ENCODE peak calls at places on chromosomes 1 and 21, in ten cellular contexts. Y is right cardiac atrium, E is transverse colon, K is left ventricle myocardium inferior, H is stomach, N is upper lobe of right lung, J is DND-41, O is heart right ventricle, W is psoas muscle, G is OCI-LY7. M is an unnamed sample.

GRCh38 chr1:232950919-232951579 is 638 bp downstream of the NTPCR start:
- DNase-seq in Y (no peak), E (peak; percentile 39), K (no peak), H (no peak), N (no peak), J (peak; percentile 37), O (no peak), W (no peak), G (peak; percentile 33), M (no peak)

GRCh38 chr1:44652445-44653106 is 21.7 kb downstream of the TMEM53 start:
- DNase-seq in Y (peak; percentile 91), E (peak; percentile 83), K (peak; percentile 73), H (peak; percentile 83), N (peak; percentile 86), J (peak; percentile 78), O (peak; percentile 82), W (peak; percentile 88), G (peak; percentile 76), M (peak; percentile 60)

GRCh38 chr1:12480748-12481362 is 137.2 kb downstream of the DHRS3 start:
- DNase-seq in Y (no peak), E (peak; percentile 69), K (no peak), H (no peak), N (no peak), J (peak; percentile 86), O (no peak), W (no peak), G (peak; percentile 63), M (no peak)

GRCh38 chr21:46374761-46375389 is 50.9 kb downstream of the PCNT start:
- DNase-seq in Y (no peak), E (no peak), K (no peak), H (no peak), N (no peak), J (no peak), O (no peak), W (peak; percentile 85), G (no peak), M (no peak)

GRCh38 chr1:67540025-67540732 is 110.0 kb upstream of the SERBP1 start:
- DNase-seq in Y (peak; percentile 56), E (peak; percentile 22), K (no peak), H (peak; percentile 59), N (no peak), J (no peak), O (no peak), W (no peak), G (no peak), M (no peak)

GRCh38 chr21:20507783-20508182 is 490.4 kb upstream of the NCAM2 start:
- DNase-seq in Y (no peak), E (no peak), K (no peak), H (no peak), N (no peak), J (no peak), O (no peak), W (no peak), G (no peak), M (no peak)

GRCh38 chr1:34684246-34684645 is 70.6 kb upstream of the GJB5 start:
- DNase-seq in Y (no peak), E (no peak), K (no peak), H (no peak), N (no peak), J (peak; percentile 38), O (no peak), W (no peak), G (no peak), M (no peak)

GRCh38 chr1:17601643-17602382 is 62.3 kb downstream of the ARHGEF10L start:
- DNase-seq in Y (peak; percentile 53), E (no peak), K (no peak), H (no peak), N (no peak), J (no peak), O (no peak), W (no peak), G (no peak), M (no peak)

GRCh38 chr1:25695066-25695990 is 78.7 kb downstream of the MAN1C1 start:
- DNase-seq in Y (peak; percentile 91), E (peak; percentile 57), K (peak; percentile 80), H (peak; percentile 35), N (peak; percentile 80), J (no peak), O (peak; percentile 75), W (peak; percentile 90), G (no peak), M (no peak)

GRCh38 chr1:230922620-230923019 is 54.3 kb upstream of the C1orf198 start:
- DNase-seq in Y (no peak), E (no peak), K (no peak), H (no peak), N (no peak), J (no peak), O (no peak), W (no peak), G (peak; percentile 12), M (no peak)

GRCh38 chr21:42411891-42412635 is 8.4 kb downstream of the UBASH3A start:
- DNase-seq in Y (no peak), E (no peak), K (no peak), H (no peak), N (peak; percentile 60), J (no peak), O (no peak), W (no peak), G (no peak), M (peak; percentile 36)

GRCh38 chr1:184664042-184664659 is 90.5 kb downstream of the EDEM3 start:
- DNase-seq in Y (peak; percentile 92), E (peak; percentile 79), K (peak; percentile 79), H (peak; percentile 73), N (peak; percentile 88), J (no peak), O (peak; percentile 86), W (peak; percentile 90), G (no peak), M (peak; percentile 9)

GRCh38 chr21:42120056-42120903 is 49.2 kb downstream of the UMODL1 start:
- DNase-seq in Y (no peak), E (peak; percentile 47), K (no peak), H (no peak), N (no peak), J (peak; percentile 53), O (no peak), W (no peak), G (peak; percentile 95), M (no peak)

DNA sequence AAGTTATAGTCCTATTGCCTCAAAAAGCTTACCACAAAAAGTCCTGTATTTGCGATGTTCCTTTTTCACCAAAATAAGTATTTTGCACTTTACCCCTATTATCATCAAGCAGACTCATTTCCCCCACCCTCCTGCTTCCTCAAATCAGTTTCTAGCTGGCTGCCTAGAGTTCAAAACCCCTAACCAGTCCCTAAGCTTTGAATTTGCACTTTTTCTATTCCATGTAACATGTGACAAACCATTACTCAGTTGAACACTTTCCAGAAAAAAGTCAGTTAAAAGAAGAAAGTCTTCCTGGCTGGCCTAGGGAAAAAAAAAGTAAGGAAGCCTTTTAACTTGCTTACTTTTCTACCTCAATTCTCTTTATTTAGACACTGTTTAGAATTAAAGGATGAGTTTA is 8.2 kb downstream of the CEP170 start:
- DNase-seq in Y (no peak), E (no peak), K (no peak), H (no peak), N (no peak), J (no peak), O (no peak), W (no peak), G (peak; percentile 39), M (no peak)
- H3K9me3 ChIP-seq in Y (no peaks in the 10 kb centered on the region), E (no peaks in the 10 kb centered on the region), K (no peaks in the 10 kb centered on the region), H (no peaks in the 10 kb centered on the region), N (no peaks in the 10 kb centered on the region), J (no peaks in the 10 kb centered on the region), O (no peaks in the 10 kb centered on the region), W (no peaks in the 10 kb centered on the region), G (no peaks in the 10 kb centered on the region), M (no peaks in the 10 kb centered on the region)

DNA sequence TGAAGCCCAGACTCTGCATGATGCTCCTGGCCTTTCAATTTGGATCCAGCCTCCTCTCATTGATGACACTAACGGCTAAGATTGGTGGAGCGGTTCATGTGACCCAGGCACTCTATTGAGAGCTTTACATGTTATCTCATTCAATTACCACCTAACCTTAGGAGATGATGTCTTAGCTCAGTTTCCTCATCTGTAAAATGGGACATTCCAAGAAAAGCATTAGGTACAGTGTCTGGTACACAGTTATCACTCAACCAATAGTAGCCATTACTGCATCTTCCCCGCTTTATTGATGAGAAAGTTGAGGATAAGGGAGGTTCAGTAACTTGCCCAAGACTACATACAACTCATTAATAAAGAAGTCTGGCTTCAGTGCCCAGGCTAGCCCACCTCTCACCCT is 17.0 kb downstream of the HEYL start:
- DNase-seq in Y (no peak), E (no peak), K (no peak), H (no peak), N (no peak), J (no peak), O (no peak), W (no peak), G (no peak), M (no peak)
- H3K9me3 ChIP-seq in Y (no peaks in the 10 kb centered on the region), E (no peaks in the 10 kb centered on the region), K (no peaks in the 10 kb centered on the region), H (no peaks in the 10 kb centered on the region), N (no peaks in the 10 kb centered on the region), J (no peaks in the 10 kb centered on the region), O (no peaks in the 10 kb centered on the region), W (no peaks in the 10 kb centered on the region), G (no peaks in the 10 kb centered on the region), M (no peaks in the 10 kb centered on the region)

GRCh38 chr1:4380564-4381168 is 273.7 kb upstream of the AJAP1 start:
- DNase-seq in Y (no peak), E (no peak), K (no peak), H (no peak), N (no peak), J (no peak), O (no peak), W (no peak), G (no peak), M (no peak)
- H3K9me3 ChIP-seq in Y (peaks cover 2% of the 10 kb centered on the region), E (peaks cover 9% of the 10 kb centered on the region), K (peaks cover 32% of the 10 kb centered on the region), H (peaks cover 32% of the 10 kb centered on the region), N (no peaks in the 10 kb centered on the region), J (peaks cover 16% of the 10 kb centered on the region), O (peaks cover 31% of the 10 kb centered on the region), W (no peaks in the 10 kb centered on the region), G (peaks cover 16% of the 10 kb centered on the region), M (peaks cover 3% of the 10 kb centered on the region)

GRCh38 chr1:4769516-4770280 is 115.3 kb downstream of the AJAP1 start:
- DNase-seq in Y (no peak), E (no peak), K (no peak), H (no peak), N (no peak), J (no peak), O (no peak), W (no peak), G (no peak), M (no peak)

GRCh38 chr1:4772294-4773010 is 118.0 kb downstream of the AJAP1 start:
- DNase-seq in Y (no peak), E (no peak), K (no peak), H (no peak), N (no peak), J (no peak), O (no peak), W (no peak), G (no peak), M (no peak)

GRCh38 chr1:4770713-4771112 is 116.3 kb downstream of the AJAP1 start:
- DNase-seq in Y (no peak), E (no peak), K (no peak), H (no peak), N (no peak), J (no peak), O (no peak), W (no peak), G (no peak), M (no peak)

GRCh38 chr1:4771721-4772120 is 117.3 kb downstream of the AJAP1 start:
- DNase-seq in Y (no peak), E (no peak), K (no peak), H (no peak), N (no peak), J (no peak), O (no peak), W (no peak), G (no peak), M (no peak)

GRCh38 chr1:4771267-4771666 is 116.9 kb downstream of the AJAP1 start:
- DNase-seq in Y (no peak), E (no peak), K (no peak), H (no peak), N (no peak), J (no peak), O (no peak), W (no peak), G (no peak), M (no peak)
- H3K9me3 ChIP-seq in Y (no peaks in the 10 kb centered on the region), E (no peaks in the 10 kb centered on the region), K (no peaks in the 10 kb centered on the region), H (no peaks in the 10 kb centered on the region), N (no peaks in the 10 kb centered on the region), J (no peaks in the 10 kb centered on the region), O (no peaks in the 10 kb centered on the region), W (no peaks in the 10 kb centered on the region), G (no peaks in the 10 kb centered on the region), M (no peaks in the 10 kb centered on the region)